ENCODE peak calls at places on chromosomes 3 and 15, in four cellular contexts. G is activated gamma-delta T cell treated with Interleukin-2 at 50 U/mL for 16 hours, S is NCI-H460, D is activated T-helper 1 cell treated with Interleukin-2 at 50 U/mL for 16 hours. Y is an unnamed sample.
A peak's percentile ranks its signal among the peaks of the same experiment; 100 is the strongest.

GRCh38 chr3:42071720-42072582 is 19.2 kb upstream of the TRAK1 start:
- DNase-seq in G (no peak), S (peak; percentile 6), D (no peak), Y (peak; percentile 78)

GRCh38 chr15:32956006-32956405 is 238.2 kb downstream of the GREM1 start:
- DNase-seq in G (no peak), S (peak; percentile 36), D (no peak), Y (peak; percentile 28)

GRCh38 chr3:111979689-111980025 is 831 bp downstream of the ABHD10 start:
- DNase-seq in G (no peak), S (no peak), D (no peak), Y (peak; percentile 42)

GRCh38 chr3:184078851-184079250 is 18.0 kb upstream of the HTR3E start:
- DNase-seq in G (no peak), S (no peak), D (no peak), Y (no peak)

GRCh38 chr15:43776718-43777292 is at the start of gene ELL3:
- DNase-seq in G (peak; percentile 72), S (peak; percentile 73), D (peak; percentile 67), Y (peak; percentile 73)

GRCh38 chr15:55737373-55737772 is 5.6 kb downstream of the PRTG start:
- DNase-seq in G (no peak), S (no peak), D (no peak), Y (no peak)

GRCh38 chr3:187150599-187150998 is 11.3 kb upstream of the RPL39L start:
- DNase-seq in G (peak; percentile 65), S (peak; percentile 7), D (peak; percentile 46), Y (no peak)

GRCh38 chr3:11570251-11570650 is 73.5 kb downstream of the VGLL4 start:
- DNase-seq in G (no peak), S (no peak), D (no peak), Y (no peak)

GRCh38 chr15:84781505-84781904 is 33.1 kb downstream of the ZNF592 start:
- DNase-seq in G (no peak), S (no peak), D (no peak), Y (no peak)

GRCh38 chr3:55549172-55549571 is 62.1 kb upstream of the WNT5A start:
- DNase-seq in G (no peak), S (no peak), D (no peak), Y (no peak)

GRCh38 chr3:147620906-147621305 is 211.7 kb downstream of the ZIC1 start:
- DNase-seq in G (no peak), S (no peak), D (no peak), Y (no peak)

GRCh38 chr3:69197922-69198540 is 75.6 kb upstream of the LMOD3 start:
- DNase-seq in G (peak; percentile 50), S (no peak), D (peak; percentile 22), Y (no peak)

GRCh38 chr3:153443961-153444360 is 281.9 kb downstream of the RAP2B start:
- DNase-seq in G (no peak), S (no peak), D (no peak), Y (no peak)

GRCh38 chr3:183907911-183908331 is 23.2 kb upstream of the PARL start:
- DNase-seq in G (no peak), S (no peak), D (no peak), Y (no peak)

GRCh38 chr3:30611613-30612421 is 5.4 kb downstream of the TGFBR2 start:
- DNase-seq in G (no peak), S (no peak), D (no peak), Y (no peak)

GRCh38 chr15:31360843-31361763 is 34.5 kb downstream of the KLF13 start:
- DNase-seq in G (peak; percentile 88), S (no peak), D (peak; percentile 79), Y (peak; percentile 81)

GRCh38 chr3:64686446-64686908 is 1.3 kb downstream of the ADAMTS9 start:
- DNase-seq in G (no peak), S (peak; percentile 46), D (no peak), Y (no peak)